ENCODE peak calls at places on chromosomes 11 and 22, in five cellular contexts. H, Q, G, R and J are unnamed samples.

GRCh38 chr22:44130076-44130711 is 50.5 kb upstream of the PARVG start:
- DNase-seq in H (no peak), Q (no peak), G (no peak), R (no peak), J (no peak)

GRCh38 chr11:68621826-68622225 is 62.5 kb upstream of the GAL start:
- DNase-seq in H (no peak), Q (no peak), G (no peak), R (no peak), J (no peak)

GRCh38 chr11:33040862-33041453 is 1.6 kb downstream of the TCP11L1 start:
- DNase-seq in H (no peak), Q (no peak), G (no peak), R (no peak), J (no peak)

GRCh38 chr22:46812034-46812605 is 49.7 kb downstream of the TBC1D22A start:
- DNase-seq in H (no peak), Q (no peak), G (no peak), R (no peak), J (no peak)

GRCh38 chr11:63906585-63906984 is 10.4 kb downstream of the RCOR2 start:
- DNase-seq in H (no peak), Q (peak), G (no peak), R (peak), J (peak)

GRCh38 chr22:46656856-46657654 is 36.9 kb downstream of the GRAMD4 start:
- DNase-seq in H (no peak), Q (no peak), G (no peak), R (no peak), J (no peak)

GRCh38 chr22:18156878-18157713 is 7.1 kb downstream of the USP18 start:
- DNase-seq in H (peak), Q (peak), G (peak), R (peak), J (no peak)

GRCh38 chr11:75582935-75583709 is 21.1 kb downstream of the SERPINH1 start:
- DNase-seq in H (peak), Q (no peak), G (peak), R (no peak), J (peak)

GRCh38 chr11:129144256-129144655 is 47.9 kb downstream of the ARHGAP32 start:
- DNase-seq in H (peak), Q (no peak), G (no peak), R (no peak), J (no peak)

GRCh38 chr11:62245271-62245753 is 3.3 kb downstream of the SCGB1D2 start:
- DNase-seq in H (peak), Q (no peak), G (no peak), R (no peak), J (no peak)

GRCh38 chr11:117819096-117820040 is 5.2 kb downstream of the FXYD2 start:
- DNase-seq in H (peak), Q (no peak), G (no peak), R (no peak), J (no peak)

GRCh38 chr11:15918212-15918611 is 438.1 kb downstream of the SOX6 start:
- DNase-seq in H (no peak), Q (no peak), G (no peak), R (no peak), J (no peak)

GRCh38 chr22:24230911-24231656 is 13.8 kb downstream of the GGT5 start:
- DNase-seq in H (no peak), Q (peak), G (no peak), R (peak), J (peak)

GRCh38 chr11:32635819-32636218 is 52.2 kb downstream of the EIF3M start:
- DNase-seq in H (no peak), Q (no peak), G (no peak), R (no peak), J (no peak)

GRCh38 chr11:113555071-113555739 is 80.0 kb upstream of the DRD2 start:
- DNase-seq in H (no peak), Q (no peak), G (no peak), R (no peak), J (no peak)

GRCh38 chr11:31824791-31825452 is 13.8 kb upstream of the PAX6 start:
- DNase-seq in H (no peak), Q (no peak), G (no peak), R (no peak), J (no peak)

GRCh38 chr22:22460635-22461034 is 47.9 kb downstream of the ZNF280B start:
- DNase-seq in H (no peak), Q (no peak), G (no peak), R (no peak), J (no peak)

GRCh38 chr22:33438273-33438672 is 380.1 kb upstream of the SYN3 start:
- DNase-seq in H (peak), Q (no peak), G (no peak), R (no peak), J (no peak)

GRCh38 chr11:34281256-34281655 is 76.6 kb downstream of the ABTB2 start:
- DNase-seq in H (no peak), Q (no peak), G (no peak), R (no peak), J (no peak)

GRCh38 chr11:58493676-58494075 is 14.2 kb downstream of the OR5B21 start:
- DNase-seq in H (peak), Q (no peak), G (no peak), R (no peak), J (no peak)

GRCh38 chr22:50034126-50035081 is 21.8 kb upstream of the IL17REL start:
- DNase-seq in H (no peak), Q (no peak), G (no peak), R (no peak), J (no peak)

GRCh38 chr11:65774525-65775306 is 6.1 kb downstream of the AP5B1 start:
- DNase-seq in H (no peak), Q (no peak), G (no peak), R (no peak), J (no peak)

GRCh38 chr11:74989269-74989655 is 529 bp downstream of the NEU3 start:
- DNase-seq in H (peak), Q (no peak), G (no peak), R (no peak), J (no peak)

GRCh38 chr11:1773711-1774550 is 10.2 kb upstream of the CTSD start:
- DNase-seq in H (no peak), Q (no peak), G (no peak), R (no peak), J (no peak)

GRCh38 chr11:15901046-15901445 is 455.3 kb downstream of the SOX6 start:
- DNase-seq in H (no peak), Q (no peak), G (no peak), R (no peak), J (no peak)

GRCh38 chr11:2299773-2300172 is 1.9 kb downstream of the C11orf21 start:
- DNase-seq in H (no peak), Q (no peak), G (no peak), R (no peak), J (no peak)

GRCh38 chr11:106172389-106172991 is 95.0 kb downstream of the AASDHPPT start:
- DNase-seq in H (no peak), Q (no peak), G (no peak), R (no peak), J (no peak)

GRCh38 chr11:58926695-58927094 is 12.6 kb upstream of the GLYATL1 start:
- DNase-seq in H (no peak), Q (no peak), G (no peak), R (no peak), J (no peak)

GRCh38 chr22:21080435-21081137 is 34.8 kb downstream of the LRRC74B start:
- DNase-seq in H (no peak), Q (no peak), G (no peak), R (no peak), J (no peak)